ENCODE peak calls at places on chromosomes 3 and 15, in six cellular contexts. D is HT1080, N is transverse colon, J is cardiac muscle cell, I is NAMALWA, U is B cell. R is an unnamed sample.

GRCh38 chr3:128619146-128619890 is 31.3 kb downstream of the RPN1 start:
- DNase-seq in J (no peak), N (no peak), D (peak), U (no peak), I (no peak), R (no peak)

GRCh38 chr15:88031461-88031860 is 225.1 kb downstream of the NTRK3 start:
- DNase-seq in N (no peak), D (peak), I (no peak), J (no peak), U (no peak), R (no peak)

GRCh38 chr3:8451696-8452095 is 49.9 kb upstream of the LMCD1 start:
- DNase-seq in J (no peak), I (no peak), U (no peak), D (peak), N (no peak), R (no peak)

GRCh38 chr3:27127879-27128278 is 241.3 kb downstream of the NEK10 start:
- DNase-seq in U (no peak), J (no peak), D (no peak), N (no peak), I (no peak), R (no peak)

GRCh38 chr3:67655364-67656121 is 1.1 kb upstream of the SUCLG2 start:
- DNase-seq in D (peak), N (peak), J (no peak), U (no peak), I (peak), R (no peak)

GRCh38 chr3:71962561-71963240 is 177.8 kb upstream of the PROK2 start:
- DNase-seq in U (no peak), N (no peak), J (no peak), D (peak), I (no peak), R (no peak)

GRCh38 chr3:149646181-149646766 is 11.6 kb downstream of the WWTR1 start:
- DNase-seq in D (peak), N (no peak), I (no peak), J (no peak), U (no peak), R (no peak)

GRCh38 chr3:133773732-133774131 is 27.5 kb downstream of the TF start:
- DNase-seq in U (no peak), N (no peak), I (no peak), J (no peak), D (no peak), R (no peak)

GRCh38 chr15:94293411-94294402 is 62.3 kb downstream of the MCTP2 start:
- DNase-seq in D (no peak), I (no peak), J (no peak), U (no peak), N (no peak), R (no peak)

GRCh38 chr3:58135712-58136543 is 74.8 kb downstream of the DNASE1L3 start:
- DNase-seq in N (no peak), U (no peak), I (no peak), J (no peak), D (no peak), R (no peak)

GRCh38 chr15:63446260-63446659 is 58.1 kb upstream of the USP3 start:
- DNase-seq in I (no peak), U (no peak), D (no peak), N (no peak), J (no peak), R (no peak)

GRCh38 chr3:28860307-28860706 is 420.6 kb upstream of the RBMS3 start:
- DNase-seq in I (no peak), J (no peak), N (no peak), U (no peak), D (no peak), R (no peak)

GRCh38 chr3:97692406-97692805 is 72.2 kb upstream of the ARL6 start:
- DNase-seq in U (no peak), N (no peak), I (no peak), D (no peak), J (no peak), R (no peak)

GRCh38 chr3:123390865-123391613 is 57.9 kb downstream of the ADCY5 start:
- DNase-seq in J (no peak), I (no peak), D (no peak), N (no peak), U (no peak), R (no peak)

GRCh38 chr15:60390231-60390630 is 7.6 kb downstream of the ANXA2 start:
- DNase-seq in J (no peak), D (peak), N (no peak), I (no peak), U (no peak), R (no peak)

GRCh38 chr3:54188176-54188791 is 65.9 kb downstream of the CACNA2D3 start:
- DNase-seq in D (peak), I (peak), N (peak), U (peak), J (peak), R (peak)

GRCh38 chr3:156252656-156253055 is 132.3 kb downstream of the KCNAB1 start:
- DNase-seq in N (no peak), J (peak), D (no peak), I (no peak), U (no peak), R (no peak)

GRCh38 chr3:186966406-186966805 is 36.1 kb downstream of the ST6GAL1 start:
- DNase-seq in J (no peak), N (no peak), U (no peak), I (no peak), D (no peak), R (no peak)

GRCh38 chr3:8538904-8539303 is 37.3 kb downstream of the LMCD1 start:
- DNase-seq in D (no peak), I (no peak), J (no peak), N (no peak), U (no peak), R (no peak)

GRCh38 chr3:50327129-50327528 is 894 bp downstream of the TUSC2 start:
- DNase-seq in I (no peak), U (no peak), D (no peak), N (no peak), J (no peak), R (no peak)

GRCh38 chr3:65044401-65044800 is 356.6 kb upstream of the ADAMTS9 start:
- DNase-seq in D (no peak), J (no peak), U (no peak), I (no peak), N (no peak), R (no peak)

GRCh38 chr15:39880718-39881387 is 39.2 kb downstream of the GPR176 start:
- DNase-seq in U (no peak), D (no peak), I (no peak), N (no peak), J (no peak), R (no peak)

GRCh38 chr3:183227586-183227985 is 25.5 kb upstream of the B3GNT5 start:
- DNase-seq in N (no peak), I (no peak), D (no peak), U (no peak), J (no peak), R (no peak)

GRCh38 chr3:48273594-48274211 is 32.8 kb downstream of the ZNF589 start:
- DNase-seq in U (peak), I (peak), J (peak), D (peak), N (peak), R (peak)

GRCh38 chr3:166889241-166889640 is 490.9 kb downstream of the ZBBX start:
- DNase-seq in N (no peak), J (no peak), D (peak), U (no peak), I (no peak), R (no peak)

GRCh38 chr15:39205506-39206371 is 375.1 kb upstream of the THBS1 start:
- DNase-seq in I (no peak), J (no peak), U (no peak), D (no peak), N (no peak), R (no peak)

GRCh38 chr15:80977627-80978036 is 12.0 kb downstream of the MESD start:
- DNase-seq in J (peak), N (peak), D (no peak), U (peak), I (peak), R (peak)

GRCh38 chr3:85482193-85482450 is 523.3 kb downstream of the CADM2 start:
- DNase-seq in U (no peak), D (no peak), J (no peak), N (no peak), I (no peak), R (no peak)

GRCh38 chr3:50165388-50166308 is 10.5 kb downstream of the SEMA3F start:
- DNase-seq in J (no peak), N (no peak), U (no peak), I (no peak), D (no peak), R (no peak)

GRCh38 chr15:87942316-87942715 is 314.2 kb downstream of the NTRK3 start:
- DNase-seq in I (no peak), D (no peak), U (no peak), N (no peak), J (no peak), R (no peak)

GRCh38 chr3:176699307-176699706 is 498.0 kb downstream of the TBL1XR1 start:
- DNase-seq in I (no peak), N (no peak), U (no peak), D (no peak), J (no peak), R (no peak)

GRCh38 chr3:186815490-186815889 is 9.2 kb upstream of the RFC4 start:
- DNase-seq in U (no peak), N (no peak), I (no peak), J (no peak), D (peak), R (no peak)

GRCh38 chr3:184180165-184180564 is 5.5 kb downstream of the AP2M1 start:
- DNase-seq in U (no peak), J (no peak), I (no peak), D (peak), N (no peak), R (no peak)

GRCh38 chr3:116348216-116348615 is 97.1 kb downstream of the LSAMP start:
- DNase-seq in N (no peak), D (no peak), J (no peak), I (no peak), U (no peak), R (no peak)

GRCh38 chr15:83446904-83447708 is at the start of gene SH3GL3:
- DNase-seq in J (peak), I (no peak), N (peak), D (peak), U (no peak), R (no peak)

GRCh38 chr3:94292151-94292550 is 229.3 kb downstream of the NSUN3 start:
- DNase-seq in N (no peak), I (no peak), J (no peak), U (no peak), D (no peak), R (no peak)

GRCh38 chr3:9169951-9170850 is 79.2 kb downstream of the SRGAP3 start:
- DNase-seq in N (no peak), J (no peak), U (no peak), D (no peak), I (no peak), R (no peak)

R was measured in GM10248.